ENCODE peak calls at places on chromosomes 13 and 19, in eight cellular contexts. L is OCI-LY7; R is activated naive CD4-positive, alpha-beta T cell; Z is AG10803; A is anterior cingulate cortex; F is HuH-7.5; P is GOT3; E is choroid plexus epithelial cell. N is an unnamed sample.

GRCh38 chr13:98675837-98676236 is 76.6 kb downstream of the SLC15A1 start:
- DNase-seq in L (no peak), R (no peak), Z (no peak), A (no peak), F (no peak), P (no peak), E (no peak), N (no peak)

GRCh38 chr13:24149306-24150032 is 11.1 kb upstream of the SPATA13 start:
- DNase-seq in L (no peak), R (no peak), Z (peak; percentile 53), A (no peak), F (no peak), P (no peak), E (peak; percentile 43), N (no peak)

GRCh38 chr13:108895220-108895704 is 265.9 kb downstream of the MYO16 start:
- DNase-seq in L (peak; percentile 35), R (no peak), Z (peak; percentile 45), A (no peak), F (no peak), P (no peak), E (peak; percentile 69), N (no peak)

GRCh38 chr13:97335488-97336134 is 98.4 kb upstream of the RAP2A start:
- DNase-seq in L (no peak), R (no peak), Z (no peak), A (no peak), F (no peak), P (no peak), E (no peak), N (no peak)

GRCh38 chr13:82011355-82011754 is 1670.4 kb upstream of the SPRY2 start:
- DNase-seq in L (no peak), R (no peak), Z (no peak), A (no peak), F (no peak), P (no peak), E (no peak), N (no peak)

GRCh38 chr19:46344363-46344762 is 2.5 kb upstream of the PPP5C start:
- DNase-seq in L (no peak), R (no peak), Z (no peak), A (no peak), F (no peak), P (no peak), E (no peak), N (no peak)

GRCh38 chr19:35155441-35155840 is 906 bp downstream of the FXYD5 start:
- DNase-seq in L (peak; percentile 37), R (no peak), Z (no peak), A (no peak), F (no peak), P (no peak), E (no peak), N (no peak)

GRCh38 chr19:13119654-13120053 is 1.6 kb downstream of the NACC1 start:
- DNase-seq in L (no peak), R (no peak), Z (no peak), A (no peak), F (no peak), P (no peak), E (no peak), N (no peak)

GRCh38 chr13:112696869-112697465 is 7.1 kb downstream of the ATP11A start:
- DNase-seq in L (no peak), R (no peak), Z (no peak), A (no peak), F (no peak), P (no peak), E (no peak), N (no peak)

GRCh38 chr19:41554902-41555301 is 21.1 kb upstream of the CEACAM21 start:
- DNase-seq in L (no peak), R (no peak), Z (no peak), A (no peak), F (no peak), P (no peak), E (no peak), N (no peak)

GRCh38 chr13:23899555-23899954 is 2.3 kb upstream of the C1QTNF9B start:
- DNase-seq in L (peak; percentile 33), R (no peak), Z (peak; percentile 57), A (no peak), F (no peak), P (no peak), E (peak; percentile 73), N (no peak)

GRCh38 chr13:112342841-112343361 is 33.3 kb upstream of the SPACA7 start:
- DNase-seq in L (no peak), R (no peak), Z (no peak), A (no peak), F (no peak), P (no peak), E (no peak), N (no peak)

GRCh38 chr13:102643656-102644055 is 46.9 kb downstream of the TPP2 start:
- DNase-seq in L (no peak), R (no peak), Z (no peak), A (no peak), F (no peak), P (no peak), E (peak; percentile 11), N (no peak)

GRCh38 chr19:2255982-2256685 is at the start of gene JSRP1:
- DNase-seq in L (peak; percentile 49), R (no peak), Z (no peak), A (no peak), F (no peak), P (no peak), E (no peak), N (no peak)

GRCh38 chr13:112519517-112520060 is 68.4 kb downstream of the TUBGCP3 start:
- DNase-seq in L (no peak), R (no peak), Z (no peak), A (no peak), F (no peak), P (no peak), E (no peak), N (no peak)

GRCh38 chr19:35107541-35107939 is 8.1 kb upstream of the FXYD3 start:
- DNase-seq in L (no peak), R (no peak), Z (peak; percentile 29), A (peak; percentile 57), F (no peak), P (no peak), E (peak; percentile 35), N (no peak)

GRCh38 chr19:11673608-11674041 is 65.1 kb downstream of the ZNF823 start:
- DNase-seq in L (peak; percentile 28), R (no peak), Z (peak; percentile 71), A (peak; percentile 67), F (no peak), P (no peak), E (peak; percentile 73), N (no peak)

GRCh38 chr19:36008336-36008978 is at the start of gene SYNE4:
- DNase-seq in L (no peak), R (no peak), Z (no peak), A (no peak), F (peak; percentile 86), P (no peak), E (no peak), N (no peak)

GRCh38 chr13:85261757-85262346 is 537.4 kb downstream of the SLITRK6 start:
- DNase-seq in L (peak; percentile 27), R (no peak), Z (no peak), A (no peak), F (no peak), P (no peak), E (peak; percentile 57), N (no peak)

GRCh38 chr13:45537506-45537905 is 72.8 kb downstream of the COG3 start:
- DNase-seq in L (no peak), R (no peak), Z (peak; percentile 11), A (no peak), F (no peak), P (no peak), E (peak; percentile 20), N (no peak)

GRCh38 chr19:5156231-5156986 is 184.2 kb downstream of the PTPRS start:
- DNase-seq in L (no peak), R (no peak), Z (no peak), A (no peak), F (peak; percentile 5), P (no peak), E (no peak), N (no peak)

GRCh38 chr13:36341718-36342117 is 4.5 kb downstream of the SPART start:
- DNase-seq in L (no peak), R (no peak), Z (peak; percentile 53), A (no peak), F (no peak), P (no peak), E (peak; percentile 45), N (no peak)

GRCh38 chr19:14786421-14786851 is 8.1 kb upstream of the ADGRE2 start:
- DNase-seq in L (peak; percentile 34), R (no peak), Z (no peak), A (no peak), F (no peak), P (no peak), E (peak; percentile 33), N (peak; percentile 55)

GRCh38 chr19:10915511-10916091 is 12.8 kb downstream of the YIPF2 start:
- DNase-seq in L (no peak), R (no peak), Z (peak; percentile 97), A (no peak), F (no peak), P (peak; percentile 36), E (peak; percentile 71), N (no peak)

GRCh38 chr19:41320568-41320967 is 10.6 kb downstream of the CCDC97 start:
- DNase-seq in L (no peak), R (no peak), Z (no peak), A (no peak), F (no peak), P (no peak), E (no peak), N (no peak)

GRCh38 chr19:18776736-18777135 is 14.4 kb downstream of the COMP start:
- DNase-seq in L (no peak), R (no peak), Z (peak; percentile 46), A (no peak), F (no peak), P (no peak), E (no peak), N (no peak)

GRCh38 chr19:5934779-5935472 is 20.9 kb downstream of the CAPS start:
- DNase-seq in L (no peak), R (no peak), Z (peak; percentile 63), A (no peak), F (no peak), P (no peak), E (peak; percentile 64), N (no peak)

GRCh38 chr19:45419396-45419795 is 4.3 kb downstream of the ERCC1 start:
- DNase-seq in L (peak; percentile 89), R (no peak), Z (no peak), A (no peak), F (no peak), P (no peak), E (no peak), N (no peak)

GRCh38 chr13:108322206-108322824 is 52.8 kb downstream of the TNFSF13B start:
- DNase-seq in L (peak; percentile 51), R (no peak), Z (peak; percentile 49), A (no peak), F (no peak), P (no peak), E (peak; percentile 72), N (peak; percentile 81)

GRCh38 chr13:74346960-74347359 is 212.8 kb upstream of the KLF12 start:
- DNase-seq in L (no peak), R (no peak), Z (no peak), A (no peak), F (no peak), P (no peak), E (no peak), N (no peak)

GRCh38 chr13:37942929-37943328 is 73.4 kb upstream of the TRPC4 start:
- DNase-seq in L (no peak), R (no peak), Z (no peak), A (no peak), F (no peak), P (no peak), E (no peak), N (no peak)